ENCODE peak calls at places on chromosomes 13 and 19, in nine cellular contexts. One of them, this sample, is unnamed.

GRCh38 chr13:114002771-114003321 is 29.0 kb upstream of the C13orf46 start:
- DNase-seq in amygdala: no peak
- DNase-seq in naive B cell: no peak
- DNase-seq in activated T-helper 1 cell treated with Interleukin-2 at 50 U/mL for 16 hours: no peak
- DNase-seq in tibial nerve: no peak
- DNase-seq in AG08395: no peak
- DNase-seq in HEK293T: no peak
- DNase-seq in MCF 10A: no peak
- DNase-seq in activated naive CD4-positive, alpha-beta T cell treated with anti-CD3 and anti-CD28 coated beads, Interleukin-2, amount 50 U/mL, for 16 hours: no peak
- DNase-seq in this sample: no peak

GRCh38 chr13:37657134-37657533 is 58.6 kb upstream of the POSTN start:
- DNase-seq in amygdala: no peak
- DNase-seq in naive B cell: no peak
- DNase-seq in activated T-helper 1 cell treated with Interleukin-2 at 50 U/mL for 16 hours: no peak
- DNase-seq in tibial nerve: no peak
- DNase-seq in AG08395: peak; percentile 20
- DNase-seq in HEK293T: no peak
- DNase-seq in MCF 10A: peak; percentile 68
- DNase-seq in activated naive CD4-positive, alpha-beta T cell treated with anti-CD3 and anti-CD28 coated beads, Interleukin-2, amount 50 U/mL, for 16 hours: no peak
- DNase-seq in this sample: peak; percentile 46

GRCh38 chr19:43524922-43525835 is 1.8 kb downstream of the ETHE1 start:
- DNase-seq in amygdala: peak; percentile 11
- DNase-seq in naive B cell: no peak
- DNase-seq in activated T-helper 1 cell treated with Interleukin-2 at 50 U/mL for 16 hours: no peak
- DNase-seq in tibial nerve: peak; percentile 31
- DNase-seq in AG08395: peak; percentile 60
- DNase-seq in HEK293T: no peak
- DNase-seq in MCF 10A: peak; percentile 94
- DNase-seq in activated naive CD4-positive, alpha-beta T cell treated with anti-CD3 and anti-CD28 coated beads, Interleukin-2, amount 50 U/mL, for 16 hours: peak; percentile 25
- DNase-seq in this sample: peak; percentile 47

GRCh38 chr13:27194895-27195764 is 23.5 kb upstream of the USP12 start:
- DNase-seq in amygdala: no peak
- DNase-seq in naive B cell: no peak
- DNase-seq in activated T-helper 1 cell treated with Interleukin-2 at 50 U/mL for 16 hours: no peak
- DNase-seq in tibial nerve: no peak
- DNase-seq in AG08395: peak; percentile 95
- DNase-seq in HEK293T: no peak
- DNase-seq in MCF 10A: peak; percentile 93
- DNase-seq in activated naive CD4-positive, alpha-beta T cell treated with anti-CD3 and anti-CD28 coated beads, Interleukin-2, amount 50 U/mL, for 16 hours: no peak
- DNase-seq in this sample: peak; percentile 88

GRCh38 chr19:33630880-33631627 is 9.3 kb downstream of the CHST8 start:
- DNase-seq in amygdala: no peak
- DNase-seq in naive B cell: no peak
- DNase-seq in activated T-helper 1 cell treated with Interleukin-2 at 50 U/mL for 16 hours: no peak
- DNase-seq in tibial nerve: no peak
- DNase-seq in AG08395: no peak
- DNase-seq in HEK293T: no peak
- DNase-seq in MCF 10A: no peak
- DNase-seq in activated naive CD4-positive, alpha-beta T cell treated with anti-CD3 and anti-CD28 coated beads, Interleukin-2, amount 50 U/mL, for 16 hours: no peak
- DNase-seq in this sample: no peak

GRCh38 chr13:76398426-76398825 is 487.8 kb downstream of the KCTD12 start:
- DNase-seq in amygdala: no peak
- DNase-seq in naive B cell: no peak
- DNase-seq in activated T-helper 1 cell treated with Interleukin-2 at 50 U/mL for 16 hours: no peak
- DNase-seq in tibial nerve: no peak
- DNase-seq in AG08395: no peak
- DNase-seq in HEK293T: no peak
- DNase-seq in MCF 10A: peak; percentile 45
- DNase-seq in activated naive CD4-positive, alpha-beta T cell treated with anti-CD3 and anti-CD28 coated beads, Interleukin-2, amount 50 U/mL, for 16 hours: no peak
- DNase-seq in this sample: no peak

GRCh38 chr19:23070353-23070781 is 46.5 kb upstream of the ZNF730 start:
- DNase-seq in amygdala: peak; percentile 16
- DNase-seq in naive B cell: no peak
- DNase-seq in activated T-helper 1 cell treated with Interleukin-2 at 50 U/mL for 16 hours: no peak
- DNase-seq in tibial nerve: no peak
- DNase-seq in AG08395: peak; percentile 21
- DNase-seq in HEK293T: no peak
- DNase-seq in MCF 10A: no peak
- DNase-seq in activated naive CD4-positive, alpha-beta T cell treated with anti-CD3 and anti-CD28 coated beads, Interleukin-2, amount 50 U/mL, for 16 hours: no peak
- DNase-seq in this sample: peak; percentile 30

GRCh38 chr13:28568286-28568685 is 73.4 kb upstream of the FLT1 start:
- DNase-seq in amygdala: peak; percentile 25
- DNase-seq in naive B cell: no peak
- DNase-seq in activated T-helper 1 cell treated with Interleukin-2 at 50 U/mL for 16 hours: no peak
- DNase-seq in tibial nerve: no peak
- DNase-seq in AG08395: peak; percentile 11
- DNase-seq in HEK293T: no peak
- DNase-seq in MCF 10A: no peak
- DNase-seq in activated naive CD4-positive, alpha-beta T cell treated with anti-CD3 and anti-CD28 coated beads, Interleukin-2, amount 50 U/mL, for 16 hours: no peak
- DNase-seq in this sample: peak; percentile 60

GRCh38 chr19:16380943-16381755 is 56.5 kb downstream of the KLF2 start:
- DNase-seq in amygdala: no peak
- DNase-seq in naive B cell: no peak
- DNase-seq in activated T-helper 1 cell treated with Interleukin-2 at 50 U/mL for 16 hours: no peak
- DNase-seq in tibial nerve: no peak
- DNase-seq in AG08395: no peak
- DNase-seq in HEK293T: no peak
- DNase-seq in MCF 10A: no peak
- DNase-seq in activated naive CD4-positive, alpha-beta T cell treated with anti-CD3 and anti-CD28 coated beads, Interleukin-2, amount 50 U/mL, for 16 hours: no peak
- DNase-seq in this sample: no peak

GRCh38 chr19:48041877-48042580 is 1.9 kb downstream of the CABP5 start:
- DNase-seq in amygdala: no peak
- DNase-seq in naive B cell: no peak
- DNase-seq in activated T-helper 1 cell treated with Interleukin-2 at 50 U/mL for 16 hours: no peak
- DNase-seq in tibial nerve: no peak
- DNase-seq in AG08395: no peak
- DNase-seq in HEK293T: no peak
- DNase-seq in MCF 10A: no peak
- DNase-seq in activated naive CD4-positive, alpha-beta T cell treated with anti-CD3 and anti-CD28 coated beads, Interleukin-2, amount 50 U/mL, for 16 hours: no peak
- DNase-seq in this sample: no peak

GRCh38 chr19:48450441-48450840 is 4.7 kb downstream of the GRWD1 start:
- DNase-seq in amygdala: no peak
- DNase-seq in naive B cell: no peak
- DNase-seq in activated T-helper 1 cell treated with Interleukin-2 at 50 U/mL for 16 hours: no peak
- DNase-seq in tibial nerve: no peak
- DNase-seq in AG08395: no peak
- DNase-seq in HEK293T: no peak
- DNase-seq in MCF 10A: no peak
- DNase-seq in activated naive CD4-positive, alpha-beta T cell treated with anti-CD3 and anti-CD28 coated beads, Interleukin-2, amount 50 U/mL, for 16 hours: no peak
- DNase-seq in this sample: no peak